ENCODE peak calls at places on chromosomes 5 and 9, in four cellular contexts. V is breast epithelium, Y is GM12878, Q is spleen. U is an unnamed sample.

GRCh38 chr9:135879619-135880018 is 27.7 kb downstream of the CAMSAP1 start:
- DNase-seq in V (no peak), Q (no peak), Y (no peak), U (no peak)

GRCh38 chr9:591292-591691 is 250.2 kb upstream of the DMRT1 start:
- DNase-seq in V (no peak), Y (no peak), Q (no peak), U (no peak)

GRCh38 chr5:168346417-168346816 is 55.0 kb downstream of the WWC1 start:
- DNase-seq in V (no peak), Q (no peak), Y (no peak), U (peak; percentile 34)

GRCh38 chr5:168943999-168944398 is 356.9 kb downstream of the SLIT3 start:
- DNase-seq in Y (no peak), V (no peak), Q (no peak), U (no peak)

GRCh38 chr5:134435525-134435924 is 23.8 kb upstream of the CDKN2AIPNL start:
- DNase-seq in Q (peak; percentile 20), V (no peak), Y (no peak), U (no peak)

GRCh38 chr5:150176745-150177485 is 10.3 kb downstream of the CDX1 start:
- DNase-seq in V (no peak), Q (no peak), Y (no peak), U (no peak)

GRCh38 chr9:79054500-79054899 is 517.3 kb upstream of the TLE4 start:
- DNase-seq in Q (no peak), V (no peak), Y (no peak), U (no peak)

GRCh38 chr5:4880304-4880741 is 259.8 kb upstream of the ADAMTS16 start:
- DNase-seq in V (no peak), Y (no peak), Q (no peak), U (peak; percentile 49)

GRCh38 chr5:137754236-137754960 is at the start of gene HNRNPA0:
- DNase-seq in Q (peak; percentile 99), V (peak; percentile 96), Y (peak; percentile 88), U (peak; percentile 100)
- TF ChIP-seq CTCF in Q (no peak), V (peak; percentile 15), Y (no peak), U (peak; percentile 20)

GRCh38 chr9:129584136-129584535 is 36.8 kb downstream of the C9orf50 start:
- DNase-seq in Q (no peak), Y (peak; percentile 76), V (no peak), U (peak; percentile 87)
- TF ChIP-seq POLR2AphosphoS5 in Q (peak; percentile 48), Y (no peak), V (no peak), U (no peak)

GRCh38 chr5:9387879-9388278 is 158.0 kb downstream of the SEMA5A start:
- DNase-seq in Y (no peak), Q (no peak), V (no peak), U (no peak)
- TF ChIP-seq CTCF in Y (no peak), Q (no peak), V (no peak), U (no peak)

DNA sequence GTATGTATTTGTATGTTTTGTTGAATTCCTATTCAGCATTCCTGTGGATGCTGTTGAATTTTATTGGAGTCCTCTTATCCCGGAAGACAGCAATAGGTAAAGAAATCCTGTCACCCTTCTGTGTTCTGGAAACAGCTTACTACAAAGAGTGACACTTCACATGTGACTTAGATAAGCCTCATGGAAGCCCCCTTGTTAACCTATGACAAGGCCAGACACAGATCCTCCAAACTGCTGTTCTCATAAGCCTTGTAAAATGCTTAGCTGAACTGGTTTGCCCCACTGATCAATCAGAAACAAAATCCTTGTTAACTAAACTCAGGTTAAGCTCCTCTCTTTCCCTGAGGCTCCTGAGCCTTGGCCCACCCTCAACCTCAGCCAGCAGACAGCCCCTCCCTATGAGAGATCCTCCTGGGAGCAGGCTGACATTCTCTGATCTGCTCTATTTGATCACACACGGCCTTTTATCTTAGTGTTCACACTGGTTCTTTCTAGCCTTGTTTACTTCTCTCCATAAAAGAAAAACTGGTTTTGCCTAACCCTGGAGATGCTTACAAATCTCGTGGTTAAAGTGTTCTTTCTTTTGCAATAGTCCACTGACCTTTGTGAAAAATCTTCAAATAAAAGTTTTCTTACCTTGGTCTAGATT is 29.4 kb upstream of the ATP6V1G1 start:
- DNase-seq in V (no peak), Y (no peak), Q (no peak), U (no peak)
- TF ChIP-seq POLR2AphosphoS5 in V (no peak), Y (no peak), Q (no peak), U (no peak)